ENCODE peak calls at places on chromosomes 2 and 18, in seven cellular contexts. B is lower leg skin, H is activated T-cell treated with anti-CD3 and anti-CD28 coated beads for 1 hour, S is A172, Y is smooth muscle cell of the brain vasculature, U is AG08396, M is HCEC 1CT. E is an unnamed sample.

GRCh38 chr2:101219281-101219680 is 33.4 kb upstream of the CNOT11 start:
- DNase-seq in B (no peak), H (no peak), S (no peak), Y (no peak), U (no peak), M (no peak), E (no peak)

GRCh38 chr2:9071032-9071431 is 67.5 kb upstream of the MBOAT2 start:
- DNase-seq in B (no peak), H (no peak), S (peak), Y (no peak), U (peak), M (peak), E (peak)

GRCh38 chr18:75210274-75211001 is at the start of gene TSHZ1:
- DNase-seq in B (no peak), H (peak), S (peak), Y (no peak), U (peak), M (peak), E (peak)

GRCh38 chr18:11119962-11120361 is 29.4 kb downstream of the PIEZO2 start:
- DNase-seq in B (no peak), H (no peak), S (peak), Y (no peak), U (no peak), M (no peak), E (no peak)

GRCh38 chr18:23870963-23871362 is 143.6 kb upstream of the TTC39C start:
- DNase-seq in B (no peak), H (no peak), S (no peak), Y (no peak), U (no peak), M (no peak), E (no peak)

GRCh38 chr2:72162574-72162973 is 14.9 kb upstream of the CYP26B1 start:
- DNase-seq in B (no peak), H (no peak), S (no peak), Y (no peak), U (no peak), M (no peak), E (no peak)

GRCh38 chr2:234555616-234556249 is 58.9 kb upstream of the ARL4C start:
- DNase-seq in B (no peak), H (no peak), S (peak), Y (peak), U (peak), M (no peak), E (peak)

GRCh38 chr2:201129044-201129505 is 13.1 kb downstream of the CFLAR start:
- DNase-seq in B (no peak), H (no peak), S (peak), Y (no peak), U (peak), M (peak), E (peak)

GRCh38 chr2:72980535-72981217 is 63.4 kb downstream of the EMX1 start:
- DNase-seq in B (no peak), H (no peak), S (peak), Y (no peak), U (no peak), M (no peak), E (no peak)

GRCh38 chr18:23668731-23669130 is 6.0 kb upstream of the ANKRD29 start:
- DNase-seq in B (no peak), H (no peak), S (no peak), Y (no peak), U (no peak), M (no peak), E (no peak)

GRCh38 chr18:70221156-70221910 is 15.8 kb upstream of the RTTN start:
- DNase-seq in B (no peak), H (no peak), S (no peak), Y (no peak), U (no peak), M (no peak), E (no peak)

GRCh38 chr2:102294802-102295489 is 16.4 kb upstream of the IL1RL1 start:
- DNase-seq in B (no peak), H (no peak), S (no peak), Y (no peak), U (no peak), M (peak), E (peak)

GRCh38 chr2:152890746-152891145 is 172.3 kb downstream of the ARL6IP6 start:
- DNase-seq in B (no peak), H (no peak), S (no peak), Y (no peak), U (no peak), M (no peak), E (no peak)

GRCh38 chr2:213816583-213816982 is 532.3 kb downstream of the SPAG16 start:
- DNase-seq in B (no peak), H (no peak), S (no peak), Y (no peak), U (no peak), M (no peak), E (no peak)

GRCh38 chr2:195404650-195405049 is 252.4 kb upstream of the SLC39A10 start:
- DNase-seq in B (no peak), H (no peak), S (no peak), Y (no peak), U (no peak), M (no peak), E (no peak)

GRCh38 chr2:235573331-235574221 is 79.7 kb downstream of the AGAP1 start:
- DNase-seq in B (peak), H (no peak), S (no peak), Y (no peak), U (no peak), M (no peak), E (no peak)

GRCh38 chr2:121142452-121142851 is 142.6 kb downstream of the TFCP2L1 start:
- DNase-seq in B (no peak), H (no peak), S (no peak), Y (no peak), U (no peak), M (no peak), E (no peak)

GRCh38 chr18:24270937-24271380 is 126.7 kb downstream of the OSBPL1A start:
- DNase-seq in B (no peak), H (no peak), S (peak), Y (no peak), U (peak), M (peak), E (peak)

GRCh38 chr2:238899386-238899785 is 51.5 kb downstream of the TWIST2 start:
- DNase-seq in B (no peak), H (no peak), S (no peak), Y (no peak), U (peak), M (no peak), E (no peak)

GRCh38 chr2:182134201-182134600 is 148.5 kb downstream of the PPP1R1C start:
- DNase-seq in B (no peak), H (no peak), S (no peak), Y (no peak), U (no peak), M (no peak), E (no peak)

GRCh38 chr2:134124047-134124753 is 129.7 kb upstream of the MGAT5 start:
- DNase-seq in B (no peak), H (no peak), S (no peak), Y (no peak), U (no peak), M (no peak), E (no peak)

GRCh38 chr2:218865396-218865795 is 5.8 kb downstream of the WNT6 start:
- DNase-seq in B (no peak), H (no peak), S (no peak), Y (no peak), U (no peak), M (no peak), E (no peak)

GRCh38 chr2:185676316-185676715 is 62.3 kb upstream of the FSIP2 start:
- DNase-seq in B (no peak), H (no peak), S (no peak), Y (no peak), U (no peak), M (no peak), E (no peak)

GRCh38 chr2:225494100-225494459 is 94.6 kb downstream of the NYAP2 start:
- DNase-seq in B (no peak), H (no peak), S (peak), Y (no peak), U (no peak), M (no peak), E (peak)

GRCh38 chr2:147789720-147790119 is 55.1 kb upstream of the ACVR2A start:
- DNase-seq in B (no peak), H (no peak), S (no peak), Y (no peak), U (no peak), M (peak), E (peak)

GRCh38 chr2:239230318-239231052 is 170.3 kb downstream of the HDAC4 start:
- DNase-seq in B (peak), H (no peak), S (no peak), Y (no peak), U (no peak), M (no peak), E (no peak)

GRCh38 chr2:227183657-227184367 is 19.4 kb downstream of the COL4A3 start:
- DNase-seq in B (no peak), H (no peak), S (no peak), Y (no peak), U (no peak), M (no peak), E (no peak)

GRCh38 chr18:40607741-40608140 is 1347.3 kb upstream of the PIK3C3 start:
- DNase-seq in B (no peak), H (no peak), S (no peak), Y (no peak), U (no peak), M (no peak), E (no peak)

GRCh38 chr2:1306687-1307516 is 106.4 kb upstream of the TPO start:
- DNase-seq in B (no peak), H (no peak), S (no peak), Y (no peak), U (no peak), M (no peak), E (no peak)

GRCh38 chr2:174035981-174036742 is 71.0 kb upstream of the SP3 start:
- DNase-seq in B (peak), H (no peak), S (peak), Y (no peak), U (no peak), M (no peak), E (peak)

GRCh38 chr18:76589309-76589708 is 94.3 kb upstream of the ZNF516 start:
- DNase-seq in B (no peak), H (no peak), S (no peak), Y (no peak), U (no peak), M (no peak), E (no peak)

GRCh38 chr2:120934891-120935338 is 199.2 kb downstream of the GLI2 start:
- DNase-seq in B (no peak), H (no peak), S (peak), Y (no peak), U (peak), M (peak), E (peak)